ENCODE peak calls at places on chromosome 18, in four cellular contexts. One of them, this sample, is unnamed.

GRCh38 chr18:58565021-58565420 is 63.9 kb downstream of the ALPK2 start:
- DNase-seq in uterus: no peak
- DNase-seq in AG08396: no peak
- DNase-seq in osteocyte: no peak
- DNase-seq in this sample: no peak

GRCh38 chr18:24397131-24397693 is 412 bp downstream of the OSBPL1A start:
- DNase-seq in uterus: peak
- DNase-seq in AG08396: peak
- DNase-seq in osteocyte: no peak
- DNase-seq in this sample: no peak

GRCh38 chr18:39215920-39216319 is 1650.3 kb upstream of the CELF4 start:
- DNase-seq in uterus: no peak
- DNase-seq in AG08396: no peak
- DNase-seq in osteocyte: no peak
- DNase-seq in this sample: no peak

GRCh38 chr18:35514752-35515459 is 17.1 kb upstream of the INO80C start:
- DNase-seq in uterus: no peak
- DNase-seq in AG08396: no peak
- DNase-seq in osteocyte: peak
- DNase-seq in this sample: no peak

GRCh38 chr18:29234751-29235150 is 1057.8 kb upstream of the CDH2 start:
- DNase-seq in uterus: no peak
- DNase-seq in AG08396: peak
- DNase-seq in osteocyte: no peak
- DNase-seq in this sample: no peak

GRCh38 chr18:8929381-8929780 is 173.1 kb upstream of the NDUFV2 start:
- DNase-seq in uterus: no peak
- DNase-seq in AG08396: no peak
- DNase-seq in osteocyte: no peak
- DNase-seq in this sample: no peak

GRCh38 chr18:11268691-11269686 is 119.6 kb upstream of the PIEZO2 start:
- DNase-seq in uterus: peak
- DNase-seq in AG08396: peak
- DNase-seq in osteocyte: no peak
- DNase-seq in this sample: no peak

GRCh38 chr18:50044402-50044801 is 150.5 kb downstream of the MYO5B start:
- DNase-seq in uterus: no peak
- DNase-seq in AG08396: no peak
- DNase-seq in osteocyte: no peak
- DNase-seq in this sample: no peak

GRCh38 chr18:73693091-73693490 is 454.5 kb downstream of the FBXO15 start:
- DNase-seq in uterus: no peak
- DNase-seq in AG08396: no peak
- DNase-seq in osteocyte: no peak
- DNase-seq in this sample: no peak

GRCh38 chr18:76953186-76953982 is 131.0 kb downstream of the ZNF236 start:
- DNase-seq in uterus: peak
- DNase-seq in AG08396: no peak
- DNase-seq in osteocyte: no peak
- DNase-seq in this sample: no peak

GRCh38 chr18:75868031-75868430 is 440.5 kb upstream of the SMIM21 start:
- DNase-seq in uterus: no peak
- DNase-seq in AG08396: no peak
- DNase-seq in osteocyte: peak
- DNase-seq in this sample: no peak

GRCh38 chr18:79614211-79615028 is 65.2 kb upstream of the CTDP1 start:
- DNase-seq in uterus: peak
- DNase-seq in AG08396: no peak
- DNase-seq in osteocyte: no peak
- DNase-seq in this sample: no peak

GRCh38 chr18:57976230-57976773 is 67.7 kb upstream of the NEDD4L start:
- DNase-seq in uterus: no peak
- DNase-seq in AG08396: no peak
- DNase-seq in osteocyte: no peak
- DNase-seq in this sample: no peak

GRCh38 chr18:9914584-9915290 is 921 bp downstream of the VAPA start:
- DNase-seq in uterus: peak
- DNase-seq in AG08396: peak
- DNase-seq in osteocyte: peak
- DNase-seq in this sample: peak

GRCh38 chr18:56468379-56468778 is 170.0 kb downstream of the TXNL1 start:
- DNase-seq in uterus: no peak
- DNase-seq in AG08396: no peak
- DNase-seq in osteocyte: no peak
- DNase-seq in this sample: no peak

GRCh38 chr18:49023281-49023937 is 72.6 kb upstream of the SMAD7 start:
- DNase-seq in uterus: no peak
- DNase-seq in AG08396: no peak
- DNase-seq in osteocyte: peak
- DNase-seq in this sample: peak

GRCh38 chr18:58413667-58414628 is 214.9 kb downstream of the ALPK2 start:
- DNase-seq in uterus: no peak
- DNase-seq in AG08396: no peak
- DNase-seq in osteocyte: no peak
- DNase-seq in this sample: no peak

GRCh38 chr18:63963610-63964256 is 6.1 kb upstream of the SERPINB8 start:
- DNase-seq in uterus: no peak
- DNase-seq in AG08396: peak
- DNase-seq in osteocyte: no peak
- DNase-seq in this sample: no peak

GRCh38 chr18:63157293-63158011 is 162.1 kb downstream of the BCL2 start:
- DNase-seq in uterus: no peak
- DNase-seq in AG08396: no peak
- DNase-seq in osteocyte: no peak
- DNase-seq in this sample: no peak

GRCh38 chr18:79621501-79621900 is 58.1 kb upstream of the CTDP1 start:
- DNase-seq in uterus: no peak
- DNase-seq in AG08396: no peak
- DNase-seq in osteocyte: no peak
- DNase-seq in this sample: no peak

GRCh38 chr18:64693756-64694155 is 544.9 kb upstream of the LINC00305 start:
- DNase-seq in uterus: no peak
- DNase-seq in AG08396: no peak
- DNase-seq in osteocyte: no peak
- DNase-seq in this sample: no peak

GRCh38 chr18:26417190-26417589 is 131.2 kb downstream of the KCTD1 start:
- DNase-seq in uterus: no peak
- DNase-seq in AG08396: no peak
- DNase-seq in osteocyte: peak
- DNase-seq in this sample: no peak

GRCh38 chr18:74796928-74797576 is 199.4 kb downstream of the ZNF407 start:
- DNase-seq in uterus: no peak
- DNase-seq in AG08396: peak
- DNase-seq in osteocyte: no peak
- DNase-seq in this sample: no peak

GRCh38 chr18:59783138-59783537 is 85.9 kb upstream of the CCBE1 start:
- DNase-seq in uterus: no peak
- DNase-seq in AG08396: peak
- DNase-seq in osteocyte: no peak
- DNase-seq in this sample: no peak

GRCh38 chr18:3148930-3149535 is 70.7 kb downstream of the MYOM1 start:
- DNase-seq in uterus: no peak
- DNase-seq in AG08396: no peak
- DNase-seq in osteocyte: no peak
- DNase-seq in this sample: no peak